ENCODE peak calls at places on chromosomes 12 and 14, in five cellular contexts. C, P, X, T and D are unnamed samples.

GRCh38 chr14:79659995-79660975 is 551.0 kb downstream of the DIO2 start:
- DNase-seq in C (no peak), P (no peak), X (no peak), T (no peak), D (no peak)

GRCh38 chr14:102980409-102980810 is 57.9 kb downstream of the AMN start:
- DNase-seq in C (no peak), P (no peak), X (no peak), T (no peak), D (no peak)

GRCh38 chr14:54664961-54665360 is 98.0 kb downstream of the SAMD4A start:
- DNase-seq in C (no peak), P (no peak), X (no peak), T (no peak), D (no peak)

GRCh38 chr14:44291516-44291915 is 215.6 kb downstream of the FSCB start:
- DNase-seq in C (no peak), P (no peak), X (no peak), T (no peak), D (no peak)

GRCh38 chr12:75480469-75480949 is at the start of gene GLIPR1:
- DNase-seq in C (no peak), P (peak; percentile 98), X (peak; percentile 71), T (peak; percentile 76), D (peak; percentile 67)

GRCh38 chr14:90381999-90382451 is 14.8 kb upstream of the CALM1 start:
- DNase-seq in C (peak; percentile 75), P (no peak), X (no peak), T (peak; percentile 77), D (no peak)

GRCh38 chr12:13103391-13104033 is at the start of gene GSG1:
- DNase-seq in C (no peak), P (peak; percentile 34), X (no peak), T (no peak), D (no peak)

GRCh38 chr12:53131844-53132243 is 28.6 kb downstream of the SOAT2 start:
- DNase-seq in C (no peak), P (no peak), X (no peak), T (no peak), D (no peak)

GRCh38 chr12:42958271-42958674 is 368.7 kb upstream of the PRICKLE1 start:
- DNase-seq in C (no peak), P (peak; percentile 52), X (no peak), T (no peak), D (no peak)

GRCh38 chr12:44653886-44654527 is 222.1 kb downstream of the NELL2 start:
- DNase-seq in C (no peak), P (no peak), X (no peak), T (no peak), D (no peak)

GRCh38 chr12:121015825-121016766 is at the start of gene C12orf43:
- DNase-seq in C (peak; percentile 98), P (peak; percentile 88), X (peak; percentile 94), T (peak; percentile 92), D (peak; percentile 84)

GRCh38 chr14:90564496-90564895 is 167.7 kb downstream of the CALM1 start:
- DNase-seq in C (no peak), P (no peak), X (no peak), T (no peak), D (no peak)

GRCh38 chr14:52124791-52125661 is 56.2 kb upstream of the NID2 start:
- DNase-seq in C (peak; percentile 55), P (peak; percentile 90), X (no peak), T (no peak), D (no peak)

GRCh38 chr14:89418452-89418851 is 1.4 kb upstream of the FOXN3 start:
- DNase-seq in C (no peak), P (no peak), X (no peak), T (no peak), D (no peak)

GRCh38 chr14:24274101-24274543 is 2.7 kb upstream of the RABGGTA start:
- DNase-seq in C (peak; percentile 21), P (no peak), X (no peak), T (no peak), D (no peak)

GRCh38 chr12:57852620-57853509 is 6.3 kb upstream of the CTDSP2 start:
- DNase-seq in C (peak; percentile 93), P (no peak), X (no peak), T (peak; percentile 74), D (no peak)

GRCh38 chr12:34363050-34363673 is 340.9 kb downstream of the ALG10 start:
- DNase-seq in C (no peak), P (no peak), X (no peak), T (no peak), D (no peak)

GRCh38 chr14:64891839-64892375 is 12.2 kb upstream of the SPTB start:
- DNase-seq in C (peak; percentile 80), P (peak; percentile 53), X (peak; percentile 33), T (no peak), D (no peak)

GRCh38 chr12:113413488-113413939 is 8.7 kb upstream of the SDSL start:
- DNase-seq in C (no peak), P (peak; percentile 18), X (no peak), T (no peak), D (no peak)

GRCh38 chr12:97875064-97875463 is 412.5 kb downstream of the RMST start:
- DNase-seq in C (peak; percentile 27), P (no peak), X (no peak), T (no peak), D (no peak)

GRCh38 chr12:87642245-87642644 is 387.0 kb downstream of the C12orf50 start:
- DNase-seq in C (peak; percentile 21), P (no peak), X (no peak), T (no peak), D (no peak)

GRCh38 chr12:121801601-121802484 is 2.0 kb upstream of the SETD1B start:
- DNase-seq in C (peak; percentile 58), P (no peak), X (peak; percentile 63), T (no peak), D (no peak)

GRCh38 chr12:27914956-27915355 is 57.6 kb downstream of the PTHLH start:
- DNase-seq in C (no peak), P (no peak), X (no peak), T (no peak), D (no peak)

GRCh38 chr12:68250454-68250853 is 3.0 kb downstream of the IL22 start:
- DNase-seq in C (no peak), P (peak; percentile 69), X (no peak), T (no peak), D (no peak)

GRCh38 chr12:12880537-12880936 is 10.8 kb upstream of the GPRC5A start:
- DNase-seq in C (no peak), P (no peak), X (peak; percentile 18), T (no peak), D (no peak)

GRCh38 chr12:82314406-82314892 is 43.7 kb downstream of the CCDC59 start:
- DNase-seq in C (peak; percentile 82), P (no peak), X (no peak), T (peak; percentile 69), D (peak; percentile 34)

GRCh38 chr12:89856431-89856830 is 147.8 kb upstream of the ATP2B1 start:
- DNase-seq in C (no peak), P (peak; percentile 41), X (no peak), T (no peak), D (no peak)

GRCh38 chr12:13091831-13092230 is 11.6 kb downstream of the GSG1 start:
- DNase-seq in C (no peak), P (no peak), X (no peak), T (no peak), D (no peak)